ENCODE peak calls at places on chromosomes 12 and 14, in six cellular contexts. X is Calu3; F is stimulated activated CD4-positive, alpha-beta T cell treated with anti-CD3 and anti-CD28 coated beads, Interleukin-4, amount 100 ng/mL, for 4 hours; Z is NCI-H1436; K is NCI-H446; H is effector memory CD8-positive, alpha-beta T cell. Y is an unnamed sample.

GRCh38 chr12:99984271-99985128 is at the start of gene ANKS1B:
- DNase-seq in X (peak; percentile 67), F (peak; percentile 4), Z (peak; percentile 79), K (peak; percentile 90), H (no peak), Y (no peak)

GRCh38 chr14:23076785-23077408 is 18.0 kb downstream of the ACIN1 start:
- DNase-seq in X (no peak), F (no peak), Z (no peak), K (no peak), H (no peak), Y (no peak)

GRCh38 chr14:23056956-23057756 is at the start of gene CDH24:
- DNase-seq in X (peak; percentile 70), F (peak; percentile 68), Z (no peak), K (no peak), H (peak; percentile 67), Y (no peak)

GRCh38 chr14:104442611-104443390 is 136.8 kb upstream of the C14orf180 start:
- DNase-seq in X (no peak), F (no peak), Z (no peak), K (no peak), H (no peak), Y (no peak)

GRCh38 chr14:100392266-100392850 is 69.2 kb downstream of the SLC25A47 start:
- DNase-seq in X (no peak), F (no peak), Z (peak; percentile 65), K (no peak), H (no peak), Y (no peak)

GRCh38 chr12:26032290-26032689 is 73.8 kb downstream of the RASSF8 start:
- DNase-seq in X (no peak), F (no peak), Z (no peak), K (no peak), H (no peak), Y (no peak)

GRCh38 chr12:32989705-32990104 is 93.1 kb upstream of the PKP2 start:
- DNase-seq in X (no peak), F (no peak), Z (no peak), K (no peak), H (no peak), Y (no peak)

GRCh38 chr12:124904306-124905098 is 9.9 kb downstream of the UBC start:
- DNase-seq in X (peak; percentile 85), F (no peak), Z (no peak), K (peak; percentile 8), H (no peak), Y (no peak)

GRCh38 chr12:123752046-123752445 is 10.1 kb upstream of the DNAH10 start:
- DNase-seq in X (no peak), F (no peak), Z (no peak), K (no peak), H (no peak), Y (no peak)

GRCh38 chr12:105334568-105334967 is 4.1 kb downstream of the C12orf75 start:
- DNase-seq in X (no peak), F (no peak), Z (no peak), K (no peak), H (no peak), Y (no peak)

GRCh38 chr12:42933461-42934081 is 344.0 kb upstream of the PRICKLE1 start:
- DNase-seq in X (no peak), F (no peak), Z (no peak), K (no peak), H (no peak), Y (no peak)

GRCh38 chr12:53006810-53007742 is 820 bp downstream of the EIF4B start:
- DNase-seq in X (peak; percentile 70), F (peak; percentile 85), Z (peak; percentile 74), K (peak; percentile 85), H (peak; percentile 61), Y (peak; percentile 13)

GRCh38 chr14:68691031-68691864 is 101.6 kb downstream of the ZFP36L1 start:
- DNase-seq in X (no peak), F (no peak), Z (no peak), K (no peak), H (no peak), Y (no peak)

GRCh38 chr12:56941299-56942017 is 7.2 kb upstream of the SDR9C7 start:
- DNase-seq in X (peak; percentile 36), F (no peak), Z (no peak), K (peak; percentile 13), H (no peak), Y (peak; percentile 21)

GRCh38 chr12:597926-598568 is 65.2 kb downstream of the NINJ2 start:
- DNase-seq in X (no peak), F (no peak), Z (no peak), K (no peak), H (no peak), Y (no peak)

GRCh38 chr12:9049520-9050133 is 60.3 kb downstream of the KLRG1 start:
- DNase-seq in X (peak; percentile 46), F (no peak), Z (no peak), K (peak; percentile 31), H (peak; percentile 36), Y (peak; percentile 20)

GRCh38 chr12:101941306-101942000 is 64.1 kb downstream of the DRAM1 start:
- DNase-seq in X (no peak), F (no peak), Z (no peak), K (no peak), H (no peak), Y (no peak)

GRCh38 chr14:31939934-31940333 is 137.2 kb upstream of the ARHGAP5 start:
- DNase-seq in X (no peak), F (no peak), Z (no peak), K (peak; percentile 72), H (no peak), Y (no peak)

GRCh38 chr14:98816195-98816594 is 455.8 kb downstream of the BCL11B start:
- DNase-seq in X (no peak), F (no peak), Z (no peak), K (no peak), H (no peak), Y (no peak)

GRCh38 chr14:89056394-89056793 is 231.9 kb downstream of the TTC8 start:
- DNase-seq in X (no peak), F (no peak), Z (no peak), K (no peak), H (no peak), Y (no peak)

GRCh38 chr12:117032593-117033381 is 66.4 kb downstream of the TESC start:
- DNase-seq in X (no peak), F (no peak), Z (peak; percentile 78), K (no peak), H (no peak), Y (no peak)

GRCh38 chr14:66859063-66859671 is 330.1 kb upstream of the GARIN2 start:
- DNase-seq in X (no peak), F (no peak), Z (no peak), K (no peak), H (no peak), Y (no peak)

GRCh38 chr12:27534060-27534764 is 10.2 kb downstream of the PPFIBP1 start:
- DNase-seq in X (no peak), F (peak; percentile 4), Z (no peak), K (no peak), H (no peak), Y (no peak)

GRCh38 chr14:64117671-64118402 is 176.3 kb downstream of the ESR2 start:
- DNase-seq in X (no peak), F (no peak), Z (no peak), K (no peak), H (no peak), Y (peak; percentile 15)

GRCh38 chr12:69703146-69703642 is 4.1 kb upstream of the BEST3 start:
- DNase-seq in X (no peak), F (no peak), Z (no peak), K (no peak), H (no peak), Y (no peak)

GRCh38 chr12:84397279-84397678 is 515.3 kb downstream of the SLC6A15 start:
- DNase-seq in X (no peak), F (no peak), Z (no peak), K (peak; percentile 50), H (no peak), Y (no peak)

GRCh38 chr14:67653651-67654280 is 20.7 kb downstream of the VTI1B start:
- DNase-seq in X (no peak), F (no peak), Z (no peak), K (no peak), H (no peak), Y (no peak)

GRCh38 chr12:88646824-88647223 is 66.6 kb upstream of the KITLG start:
- DNase-seq in X (no peak), F (no peak), Z (no peak), K (no peak), H (no peak), Y (no peak)

GRCh38 chr14:92665699-92666110 is 82.7 kb downstream of the LGMN start:
- DNase-seq in X (no peak), F (no peak), Z (no peak), K (no peak), H (no peak), Y (no peak)

GRCh38 chr12:19967486-19967885 is 400.9 kb upstream of the PDE3A start:
- DNase-seq in X (peak; percentile 49), F (no peak), Z (peak; percentile 79), K (peak; percentile 63), H (no peak), Y (peak; percentile 84)

GRCh38 chr12:26694402-26694801 is 138.6 kb downstream of the ITPR2 start:
- DNase-seq in X (no peak), F (no peak), Z (no peak), K (no peak), H (no peak), Y (no peak)

GRCh38 chr14:94636744-94637412 is 24.7 kb downstream of the SERPINA3 start:
- DNase-seq in X (no peak), F (no peak), Z (no peak), K (no peak), H (no peak), Y (no peak)

GRCh38 chr12:125688223-125688622 is 623.0 kb downstream of the AACS start:
- DNase-seq in X (no peak), F (no peak), Z (no peak), K (no peak), H (no peak), Y (no peak)

GRCh38 chr14:49508124-49508523 is 78.1 kb downstream of the RPS29 start:
- DNase-seq in X (no peak), F (no peak), Z (no peak), K (no peak), H (no peak), Y (no peak)

GRCh38 chr12:105888696-105889095 is 250.1 kb downstream of the NUAK1 start:
- DNase-seq in X (no peak), F (no peak), Z (no peak), K (no peak), H (no peak), Y (no peak)

GRCh38 chr14:101174980-101175606 is 271.6 kb upstream of the RTL1 start:
- DNase-seq in X (peak; percentile 24), F (no peak), Z (no peak), K (no peak), H (no peak), Y (no peak)

GRCh38 chr12:49365542-49365941 is 1.7 kb upstream of the SPATS2 start:
- DNase-seq in X (no peak), F (no peak), Z (no peak), K (no peak), H (no peak), Y (no peak)

GRCh38 chr12:70365648-70366518 is at the start of gene KCNMB4:
- DNase-seq in X (peak; percentile 93), F (peak; percentile 75), Z (peak; percentile 71), K (peak; percentile 73), H (peak; percentile 39), Y (no peak)